ENCODE peak calls at places on chromosomes 4 and X, in ten cellular contexts. One of them, this sample, is unnamed.

GRCh38 chr4:100582146-100582545 is 64.3 kb upstream of the EMCN start:
- DNase-seq in thoracic aorta: no peak
- DNase-seq in kidney: no peak
- DNase-seq in endodermal cell: no peak
- DNase-seq in effector memory CD4-positive, alpha-beta T cell: no peak
- DNase-seq in caudate nucleus: no peak
- DNase-seq in CD8-positive, alpha-beta T cell: no peak
- DNase-seq in lower lobe of right lung: no peak
- DNase-seq in epithelial cell of prostate: no peak
- DNase-seq in MM.1S: no peak
- DNase-seq in this sample: no peak

GRCh38 chr4:16492872-16493271 is 266.6 kb upstream of the TAPT1 start:
- DNase-seq in thoracic aorta: no peak
- DNase-seq in kidney: no peak
- DNase-seq in endodermal cell: peak; percentile 70
- DNase-seq in effector memory CD4-positive, alpha-beta T cell: no peak
- DNase-seq in caudate nucleus: no peak
- DNase-seq in CD8-positive, alpha-beta T cell: no peak
- DNase-seq in lower lobe of right lung: no peak
- DNase-seq in epithelial cell of prostate: no peak
- DNase-seq in MM.1S: no peak
- DNase-seq in this sample: no peak

GRCh38 chr4:128322311-128322710 is 34.7 kb upstream of the PGRMC2 start:
- DNase-seq in thoracic aorta: no peak
- DNase-seq in kidney: no peak
- DNase-seq in endodermal cell: no peak
- DNase-seq in effector memory CD4-positive, alpha-beta T cell: no peak
- DNase-seq in caudate nucleus: no peak
- DNase-seq in CD8-positive, alpha-beta T cell: no peak
- DNase-seq in lower lobe of right lung: no peak
- DNase-seq in epithelial cell of prostate: peak; percentile 40
- DNase-seq in MM.1S: no peak
- DNase-seq in this sample: peak; percentile 84

GRCh38 chr4:54568184-54568583 is 89.6 kb upstream of the KIT start:
- DNase-seq in thoracic aorta: no peak
- DNase-seq in kidney: no peak
- DNase-seq in endodermal cell: no peak
- DNase-seq in effector memory CD4-positive, alpha-beta T cell: no peak
- DNase-seq in caudate nucleus: no peak
- DNase-seq in CD8-positive, alpha-beta T cell: no peak
- DNase-seq in lower lobe of right lung: no peak
- DNase-seq in epithelial cell of prostate: peak; percentile 12
- DNase-seq in MM.1S: no peak
- DNase-seq in this sample: peak; percentile 65

GRCh38 chr4:172989984-172990711 is 178.5 kb upstream of the GALNT7 start:
- DNase-seq in thoracic aorta: no peak
- DNase-seq in kidney: no peak
- DNase-seq in endodermal cell: no peak
- DNase-seq in effector memory CD4-positive, alpha-beta T cell: no peak
- DNase-seq in caudate nucleus: no peak
- DNase-seq in CD8-positive, alpha-beta T cell: no peak
- DNase-seq in lower lobe of right lung: no peak
- DNase-seq in epithelial cell of prostate: no peak
- DNase-seq in MM.1S: no peak
- DNase-seq in this sample: no peak

GRCh38 chr4:74364649-74365491 is at the start of gene EREG:
- DNase-seq in thoracic aorta: no peak
- DNase-seq in kidney: peak; percentile 78
- DNase-seq in endodermal cell: peak; percentile 91
- DNase-seq in effector memory CD4-positive, alpha-beta T cell: no peak
- DNase-seq in caudate nucleus: no peak
- DNase-seq in CD8-positive, alpha-beta T cell: no peak
- DNase-seq in lower lobe of right lung: peak; percentile 63
- DNase-seq in epithelial cell of prostate: no peak
- DNase-seq in MM.1S: no peak
- DNase-seq in this sample: peak; percentile 59

GRCh38 chrX:8105531-8105930 is 65.5 kb downstream of the VCX2 start:
- DNase-seq in thoracic aorta: no peak
- DNase-seq in kidney: no peak
- DNase-seq in endodermal cell: no peak
- DNase-seq in effector memory CD4-positive, alpha-beta T cell: no peak
- DNase-seq in caudate nucleus: no peak
- DNase-seq in CD8-positive, alpha-beta T cell: no peak
- DNase-seq in lower lobe of right lung: no peak
- DNase-seq in epithelial cell of prostate: no peak
- DNase-seq in MM.1S: no peak
- DNase-seq in this sample: no peak

GRCh38 chr4:53150631-53151488 is 215.0 kb downstream of the SCFD2 start:
- DNase-seq in thoracic aorta: no peak
- DNase-seq in kidney: no peak
- DNase-seq in endodermal cell: no peak
- DNase-seq in effector memory CD4-positive, alpha-beta T cell: no peak
- DNase-seq in caudate nucleus: no peak
- DNase-seq in CD8-positive, alpha-beta T cell: no peak
- DNase-seq in lower lobe of right lung: no peak
- DNase-seq in epithelial cell of prostate: no peak
- DNase-seq in MM.1S: no peak
- DNase-seq in this sample: no peak

GRCh38 chr4:155032521-155033229 is 175.8 kb upstream of the NPY2R start:
- DNase-seq in thoracic aorta: no peak
- DNase-seq in kidney: no peak
- DNase-seq in endodermal cell: no peak
- DNase-seq in effector memory CD4-positive, alpha-beta T cell: no peak
- DNase-seq in caudate nucleus: no peak
- DNase-seq in CD8-positive, alpha-beta T cell: no peak
- DNase-seq in lower lobe of right lung: no peak
- DNase-seq in epithelial cell of prostate: no peak
- DNase-seq in MM.1S: no peak
- DNase-seq in this sample: no peak

DNA sequence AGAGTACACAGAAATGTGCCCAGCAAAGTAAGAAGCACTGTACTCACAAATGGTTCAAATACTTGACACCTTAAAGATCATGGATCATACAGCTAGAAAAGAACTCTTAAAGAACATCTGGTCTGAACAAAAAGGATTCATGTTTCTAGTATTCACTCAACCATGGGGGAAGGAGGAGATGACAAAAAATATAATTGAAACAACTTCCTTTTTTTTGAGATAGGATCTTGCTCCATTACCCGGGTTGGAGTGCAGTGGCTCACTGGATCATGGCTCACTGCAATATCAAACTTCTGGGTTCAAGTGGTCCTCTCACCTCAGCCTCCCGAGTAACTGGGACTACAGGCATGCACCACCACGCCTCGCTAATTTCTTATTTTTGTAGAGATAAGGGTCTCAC is 6.0 kb downstream of the DHX15 start:
- DNase-seq in thoracic aorta: no peak
- DNase-seq in kidney: no peak
- DNase-seq in endodermal cell: no peak
- DNase-seq in effector memory CD4-positive, alpha-beta T cell: no peak
- DNase-seq in caudate nucleus: no peak
- DNase-seq in CD8-positive, alpha-beta T cell: no peak
- DNase-seq in lower lobe of right lung: no peak
- DNase-seq in epithelial cell of prostate: no peak
- DNase-seq in MM.1S: no peak
- DNase-seq in this sample: no peak
- H3K27ac ChIP-seq in thoracic aorta: no peak overlapping the region
- H3K27ac ChIP-seq in kidney: no peak overlapping the region
- H3K27ac ChIP-seq in endodermal cell: no peak overlapping the region
- H3K27ac ChIP-seq in effector memory CD4-positive, alpha-beta T cell: no peak overlapping the region
- H3K27ac ChIP-seq in caudate nucleus: no peak overlapping the region
- H3K27ac ChIP-seq in CD8-positive, alpha-beta T cell: no peak overlapping the region
- H3K27ac ChIP-seq in lower lobe of right lung: no peak overlapping the region
- H3K27ac ChIP-seq in epithelial cell of prostate: peak overlapping the region; percentile 10
- H3K27ac ChIP-seq in MM.1S: no peak overlapping the region
- H3K27ac ChIP-seq in this sample: no peak overlapping the region

DNA sequence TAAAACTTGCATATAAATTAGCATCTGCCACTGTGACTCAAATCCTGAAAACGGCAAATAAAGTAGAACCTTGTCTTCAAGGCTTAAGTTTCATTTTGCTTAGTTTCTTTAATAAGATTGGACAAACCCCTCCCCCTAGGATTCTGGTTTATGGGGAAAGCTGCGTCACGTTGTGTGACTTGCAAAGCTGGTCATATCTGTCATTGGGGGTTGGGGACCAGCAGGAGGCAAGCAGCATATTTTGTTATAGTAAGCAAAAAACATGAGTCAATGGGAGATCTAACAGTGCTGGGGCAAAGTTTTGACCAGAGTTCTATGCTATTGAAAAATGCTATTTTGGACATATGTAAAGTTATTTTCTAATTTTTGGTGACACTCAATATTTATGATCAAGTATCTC is 407.3 kb downstream of the PCDH18 start:
- DNase-seq in thoracic aorta: no peak
- DNase-seq in kidney: no peak
- DNase-seq in endodermal cell: no peak
- DNase-seq in effector memory CD4-positive, alpha-beta T cell: no peak
- DNase-seq in caudate nucleus: no peak
- DNase-seq in CD8-positive, alpha-beta T cell: no peak
- DNase-seq in lower lobe of right lung: no peak
- DNase-seq in epithelial cell of prostate: no peak
- DNase-seq in MM.1S: peak; percentile 49
- DNase-seq in this sample: peak; percentile 1
- H3K27ac ChIP-seq in thoracic aorta: no peak overlapping the region
- H3K27ac ChIP-seq in kidney: no peak overlapping the region
- H3K27ac ChIP-seq in endodermal cell: no peak overlapping the region
- H3K27ac ChIP-seq in effector memory CD4-positive, alpha-beta T cell: no peak overlapping the region
- H3K27ac ChIP-seq in caudate nucleus: no peak overlapping the region
- H3K27ac ChIP-seq in CD8-positive, alpha-beta T cell: no peak overlapping the region
- H3K27ac ChIP-seq in lower lobe of right lung: no peak overlapping the region
- H3K27ac ChIP-seq in epithelial cell of prostate: no peak overlapping the region
- H3K27ac ChIP-seq in MM.1S: peak overlapping the region; percentile 9
- H3K27ac ChIP-seq in this sample: no peak overlapping the region

GRCh38 chr4:87117730-87118075 is 102.7 kb downstream of the KLHL8 start:
- DNase-seq in thoracic aorta: no peak
- DNase-seq in kidney: peak; percentile 84
- DNase-seq in endodermal cell: no peak
- DNase-seq in effector memory CD4-positive, alpha-beta T cell: no peak
- DNase-seq in caudate nucleus: no peak
- DNase-seq in CD8-positive, alpha-beta T cell: no peak
- DNase-seq in lower lobe of right lung: no peak
- DNase-seq in epithelial cell of prostate: no peak
- DNase-seq in MM.1S: no peak
- DNase-seq in this sample: no peak

GRCh38 chr4:87118421-87118820 is 102.0 kb downstream of the KLHL8 start:
- DNase-seq in thoracic aorta: no peak
- DNase-seq in kidney: no peak
- DNase-seq in endodermal cell: no peak
- DNase-seq in effector memory CD4-positive, alpha-beta T cell: no peak
- DNase-seq in caudate nucleus: no peak
- DNase-seq in CD8-positive, alpha-beta T cell: no peak
- DNase-seq in lower lobe of right lung: no peak
- DNase-seq in epithelial cell of prostate: no peak
- DNase-seq in MM.1S: no peak
- DNase-seq in this sample: no peak

GRCh38 chr4:87117051-87117729 is 103.2 kb downstream of the KLHL8 start:
- DNase-seq in thoracic aorta: no peak
- DNase-seq in kidney: peak; percentile 67
- DNase-seq in endodermal cell: no peak
- DNase-seq in effector memory CD4-positive, alpha-beta T cell: no peak
- DNase-seq in caudate nucleus: no peak
- DNase-seq in CD8-positive, alpha-beta T cell: no peak
- DNase-seq in lower lobe of right lung: no peak
- DNase-seq in epithelial cell of prostate: no peak
- DNase-seq in MM.1S: no peak
- DNase-seq in this sample: no peak

GRCh38 chr4:87119965-87120364 is 100.5 kb downstream of the KLHL8 start:
- DNase-seq in thoracic aorta: no peak
- DNase-seq in kidney: no peak
- DNase-seq in endodermal cell: no peak
- DNase-seq in effector memory CD4-positive, alpha-beta T cell: no peak
- DNase-seq in caudate nucleus: no peak
- DNase-seq in CD8-positive, alpha-beta T cell: no peak
- DNase-seq in lower lobe of right lung: no peak
- DNase-seq in epithelial cell of prostate: no peak
- DNase-seq in MM.1S: no peak
- DNase-seq in this sample: no peak

GRCh38 chr4:87118826-87119225 is 101.6 kb downstream of the KLHL8 start:
- DNase-seq in thoracic aorta: no peak
- DNase-seq in kidney: no peak
- DNase-seq in endodermal cell: peak; percentile 63
- DNase-seq in effector memory CD4-positive, alpha-beta T cell: no peak
- DNase-seq in caudate nucleus: no peak
- DNase-seq in CD8-positive, alpha-beta T cell: no peak
- DNase-seq in lower lobe of right lung: no peak
- DNase-seq in epithelial cell of prostate: no peak
- DNase-seq in MM.1S: no peak
- DNase-seq in this sample: peak; percentile 26
- H3K27ac ChIP-seq in thoracic aorta: peak overlapping the region; percentile 64
- H3K27ac ChIP-seq in kidney: peak overlapping the region; percentile 92
- H3K27ac ChIP-seq in endodermal cell: no peak overlapping the region
- H3K27ac ChIP-seq in effector memory CD4-positive, alpha-beta T cell: no peak overlapping the region
- H3K27ac ChIP-seq in caudate nucleus: no peak overlapping the region
- H3K27ac ChIP-seq in CD8-positive, alpha-beta T cell: no peak overlapping the region
- H3K27ac ChIP-seq in lower lobe of right lung: no peak overlapping the region
- H3K27ac ChIP-seq in epithelial cell of prostate: no peak overlapping the region
- H3K27ac ChIP-seq in MM.1S: no peak overlapping the region
- H3K27ac ChIP-seq in this sample: no peak overlapping the region

GRCh38 chrX:12378706-12379105 is 240.4 kb downstream of the FRMPD4 start:
- DNase-seq in thoracic aorta: no peak
- DNase-seq in kidney: no peak
- DNase-seq in endodermal cell: no peak
- DNase-seq in effector memory CD4-positive, alpha-beta T cell: no peak
- DNase-seq in caudate nucleus: no peak
- DNase-seq in CD8-positive, alpha-beta T cell: no peak
- DNase-seq in lower lobe of right lung: no peak
- DNase-seq in epithelial cell of prostate: no peak
- DNase-seq in MM.1S: no peak
- DNase-seq in this sample: no peak

GRCh38 chrX:12379666-12380065 is 241.4 kb downstream of the FRMPD4 start:
- DNase-seq in thoracic aorta: no peak
- DNase-seq in kidney: no peak
- DNase-seq in endodermal cell: no peak
- DNase-seq in effector memory CD4-positive, alpha-beta T cell: no peak
- DNase-seq in caudate nucleus: no peak
- DNase-seq in CD8-positive, alpha-beta T cell: no peak
- DNase-seq in lower lobe of right lung: no peak
- DNase-seq in epithelial cell of prostate: no peak
- DNase-seq in MM.1S: no peak
- DNase-seq in this sample: no peak

GRCh38 chrX:12383196-12383595 is 244.9 kb downstream of the FRMPD4 start:
- DNase-seq in thoracic aorta: no peak
- DNase-seq in kidney: no peak
- DNase-seq in endodermal cell: no peak
- DNase-seq in effector memory CD4-positive, alpha-beta T cell: no peak
- DNase-seq in caudate nucleus: no peak
- DNase-seq in CD8-positive, alpha-beta T cell: no peak
- DNase-seq in lower lobe of right lung: no peak
- DNase-seq in epithelial cell of prostate: no peak
- DNase-seq in MM.1S: no peak
- DNase-seq in this sample: no peak

DNA sequence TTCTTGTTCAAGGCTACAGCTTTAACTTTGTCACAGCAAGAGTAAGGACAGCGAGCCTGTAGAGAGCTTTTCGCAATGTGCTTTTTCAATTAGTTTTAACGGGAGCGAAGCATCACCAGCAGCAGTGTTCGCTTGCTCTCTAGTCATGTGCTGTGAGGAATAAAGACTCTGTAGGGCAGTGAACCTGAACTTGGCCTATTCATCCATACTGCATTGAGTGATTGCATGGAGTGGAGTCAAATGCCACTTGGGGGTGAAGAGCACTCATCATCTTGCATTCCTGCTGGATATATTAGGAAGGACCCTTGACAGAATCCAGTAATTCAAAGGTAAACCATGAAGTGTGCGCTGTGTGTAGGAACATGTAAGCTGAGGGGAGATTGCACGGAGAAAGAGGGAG is 240.0 kb downstream of the FRMPD4 start:
- DNase-seq in thoracic aorta: no peak
- DNase-seq in kidney: no peak
- DNase-seq in endodermal cell: no peak
- DNase-seq in effector memory CD4-positive, alpha-beta T cell: no peak
- DNase-seq in caudate nucleus: no peak
- DNase-seq in CD8-positive, alpha-beta T cell: no peak
- DNase-seq in lower lobe of right lung: no peak
- DNase-seq in epithelial cell of prostate: no peak
- DNase-seq in MM.1S: no peak
- DNase-seq in this sample: no peak
- H3K27ac ChIP-seq in thoracic aorta: no peak overlapping the region
- H3K27ac ChIP-seq in kidney: no peak overlapping the region
- H3K27ac ChIP-seq in endodermal cell: no peak overlapping the region
- H3K27ac ChIP-seq in effector memory CD4-positive, alpha-beta T cell: no peak overlapping the region
- H3K27ac ChIP-seq in caudate nucleus: no peak overlapping the region
- H3K27ac ChIP-seq in CD8-positive, alpha-beta T cell: no peak overlapping the region
- H3K27ac ChIP-seq in lower lobe of right lung: no peak overlapping the region
- H3K27ac ChIP-seq in epithelial cell of prostate: no peak overlapping the region
- H3K27ac ChIP-seq in MM.1S: no peak overlapping the region
- H3K27ac ChIP-seq in this sample: no peak overlapping the region